ENCODE peak calls at places on chromosome 18, in four cellular contexts. O is NT2/D1, G is mesendoderm, I is testis. K is an unnamed sample.

GRCh38 chr18:13313006-13313661 is 94.6 kb downstream of the LDLRAD4 start:
- DNase-seq in O (no peak), G (no peak), I (no peak), K (no peak)

GRCh38 chr18:72376256-72376655 is 167.9 kb downstream of the CBLN2 start:
- DNase-seq in I (no peak), G (no peak), O (no peak), K (no peak)

GRCh38 chr18:58863539-58864145 is 1.0 kb upstream of the ZNF532 start:
- DNase-seq in O (no peak), G (no peak), I (peak; percentile 58), K (peak; percentile 83)

GRCh38 chr18:58229162-58229561 is 185.1 kb downstream of the NEDD4L start:
- DNase-seq in G (no peak), I (no peak), O (no peak), K (no peak)

GRCh38 chr18:27847412-27847811 is 329.5 kb downstream of the CDH2 start:
- DNase-seq in I (no peak), G (no peak), O (no peak), K (no peak)

GRCh38 chr18:67731853-67732252 is 215.3 kb upstream of the DSEL start:
- DNase-seq in O (no peak), G (no peak), I (no peak), K (no peak)

GRCh38 chr18:2183432-2183831 is 387.9 kb downstream of the METTL4 start:
- DNase-seq in G (no peak), I (no peak), O (no peak), K (no peak)

GRCh38 chr18:2070636-2071035 is 500.7 kb downstream of the METTL4 start:
- DNase-seq in I (no peak), G (no peak), O (no peak), K (no peak)

GRCh38 chr18:9673296-9674251 is 34.5 kb upstream of the RAB31 start:
- DNase-seq in G (peak; percentile 87), O (peak; percentile 20), I (peak; percentile 56), K (peak; percentile 47)

GRCh38 chr18:13616525-13617035 is 109.8 kb downstream of the FAM210A start:
- DNase-seq in I (no peak), G (no peak), O (no peak), K (no peak)

GRCh38 chr18:23207994-23208393 is 72.7 kb downstream of the CABLES1 start:
- DNase-seq in O (no peak), I (no peak), G (no peak), K (no peak)

GRCh38 chr18:25736516-25736915 is 353.9 kb downstream of the SS18 start:
- DNase-seq in O (no peak), G (no peak), I (no peak), K (no peak)

GRCh38 chr18:60982958-60983357 is 350.3 kb upstream of the CDH20 start:
- DNase-seq in O (no peak), G (no peak), I (no peak), K (no peak)

GRCh38 chr18:32891797-32892196 is 119.0 kb upstream of the KLHL14 start:
- DNase-seq in O (no peak), I (no peak), G (no peak), K (no peak)

GRCh38 chr18:13511961-13512572 is 214.3 kb downstream of the FAM210A start:
- DNase-seq in I (no peak), G (no peak), O (no peak), K (no peak)

GRCh38 chr18:76565238-76566173 is 70.5 kb upstream of the ZNF516 start:
- DNase-seq in I (peak; percentile 87), O (peak; percentile 36), G (peak; percentile 82), K (peak; percentile 92)

DNA sequence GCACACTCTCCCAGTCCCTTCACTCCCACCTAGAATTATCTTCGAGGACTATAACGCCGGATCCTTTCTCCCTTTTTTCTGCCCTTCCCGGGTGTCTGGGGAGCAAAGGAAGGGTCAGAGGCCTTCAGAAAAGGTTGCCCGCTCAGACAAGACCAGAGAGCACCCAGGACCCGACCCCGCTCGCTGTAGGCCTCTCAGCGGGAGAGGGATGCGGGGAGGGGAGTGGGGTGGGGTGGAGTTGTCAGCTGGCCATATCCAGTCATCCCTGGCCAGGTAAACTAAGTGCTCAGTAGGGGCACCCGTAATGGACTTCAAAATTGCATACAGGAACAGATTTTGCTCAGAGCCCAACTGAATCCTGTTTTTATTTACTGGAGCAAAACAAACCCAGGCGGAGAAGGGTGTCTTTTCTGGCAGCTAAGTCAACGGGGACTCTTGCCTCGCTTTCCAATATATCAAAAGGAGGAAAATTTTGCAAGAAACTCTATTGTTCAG is 65.0 kb downstream of the NOL4 start:
- DNase-seq in O (no peak), I (peak; percentile 14), G (peak; percentile 1), K (no peak)
- H3K4me3 ChIP-seq in O (peak overlapping the region; percentile 51), I (peak overlapping the region; percentile 53), G (no peak overlapping the region), K (peak overlapping the region; percentile 53)

DNA sequence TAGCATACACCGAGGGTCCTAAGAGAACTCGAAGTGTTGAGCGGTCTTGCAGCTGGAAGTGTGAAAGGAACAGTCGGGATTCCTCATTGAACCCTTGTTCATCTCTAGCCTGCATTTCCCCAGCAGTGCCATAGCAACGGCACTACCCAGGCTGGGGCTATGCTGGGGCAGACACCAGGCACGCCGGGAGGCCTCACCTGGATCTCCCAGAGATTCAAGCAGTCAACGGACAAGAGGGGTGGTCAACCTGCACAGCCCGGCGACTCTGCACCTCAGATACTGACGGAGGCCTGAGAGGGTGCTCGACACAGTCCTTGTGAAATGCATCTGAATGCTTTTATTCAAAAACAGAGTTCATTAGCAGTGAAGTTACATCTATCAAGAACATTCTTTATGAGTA is 604.2 kb downstream of the GALR1 start:
- DNase-seq in I (no peak), G (no peak), O (no peak), K (no peak)
- H3K27me3 ChIP-seq in I (no peaks in the 10 kb centered on the region), G (no peaks in the 10 kb centered on the region), O (no peaks in the 10 kb centered on the region), K (no peaks in the 10 kb centered on the region)

GRCh38 chr18:35525795-35526475 is 28.2 kb upstream of the INO80C start:
- DNase-seq in G (peak; percentile 61), I (peak; percentile 64), O (no peak), K (no peak)
- H3K4me3 ChIP-seq in G (no peak overlapping the region), I (no peak overlapping the region), O (no peak overlapping the region), K (no peak overlapping the region)

GRCh38 chr18:78607784-78608183 is 371.8 kb upstream of the SALL3 start:
- DNase-seq in O (no peak), I (no peak), G (no peak), K (peak; percentile 24)
- H3K27me3 ChIP-seq in O (peaks cover 4% of the 10 kb centered on the region), I (no peaks in the 10 kb centered on the region), G (no peaks in the 10 kb centered on the region), K (no peaks in the 10 kb centered on the region)

GRCh38 chr18:79727211-79727610 is 47.6 kb downstream of the CTDP1 start:
- DNase-seq in O (no peak), G (no peak), I (no peak), K (no peak)
- H3K4me3 ChIP-seq in O (no peak overlapping the region), G (no peak overlapping the region), I (no peak overlapping the region), K (no peak overlapping the region)